ENCODE peak calls at places on chromosomes 1 and 21, in five cellular contexts. U is GM12865, I is testis, F is AG04450, Z is heart left ventricle. B is an unnamed sample.

GRCh38 chr1:212040629-212041028 is 5.1 kb downstream of the DTL start:
- DNase-seq in U (no peak), I (no peak), F (no peak), Z (no peak), B (no peak)

GRCh38 chr1:230674581-230674980 is 32.3 kb downstream of the COG2 start:
- DNase-seq in U (no peak), I (no peak), F (no peak), Z (no peak), B (no peak)

GRCh38 chr1:159868766-159869165 is 6.3 kb upstream of the VSIG8 start:
- DNase-seq in U (no peak), I (no peak), F (no peak), Z (no peak), B (no peak)

GRCh38 chr1:224894915-224895314 is 34.6 kb upstream of the DNAH14 start:
- DNase-seq in U (peak), I (no peak), F (peak), Z (no peak), B (no peak)

GRCh38 chr1:182229451-182229850 is 162.1 kb downstream of the GLUL start:
- DNase-seq in U (no peak), I (no peak), F (no peak), Z (no peak), B (no peak)

GRCh38 chr1:232543194-232543593 is 86.7 kb downstream of the SIPA1L2 start:
- DNase-seq in U (no peak), I (no peak), F (no peak), Z (no peak), B (no peak)

GRCh38 chr1:43442756-43443155 is 11.0 kb downstream of the HYI start:
- DNase-seq in U (no peak), I (no peak), F (no peak), Z (no peak), B (no peak)

GRCh38 chr21:29018540-29018939 is 609 bp downstream of the RWDD2B start:
- DNase-seq in U (no peak), I (no peak), F (no peak), Z (no peak), B (no peak)

GRCh38 chr1:164777518-164777917 is 218.5 kb downstream of the PBX1 start:
- DNase-seq in U (no peak), I (no peak), F (no peak), Z (no peak), B (no peak)

GRCh38 chr1:205072881-205073280 is 11.4 kb downstream of the TMEM81 start:
- DNase-seq in U (no peak), I (no peak), F (no peak), Z (no peak), B (no peak)

GRCh38 chr1:119276558-119276957 is 92.0 kb upstream of the HAO2 start:
- DNase-seq in U (peak), I (no peak), F (no peak), Z (no peak), B (no peak)

GRCh38 chr1:55107989-55108388 is 68.6 kb downstream of the PCSK9 start:
- DNase-seq in U (no peak), I (no peak), F (no peak), Z (no peak), B (no peak)

GRCh38 chr1:4969556-4970129 is 315.2 kb downstream of the AJAP1 start:
- DNase-seq in U (no peak), I (no peak), F (no peak), Z (no peak), B (no peak)

GRCh38 chr1:113409363-113409762 is 19.0 kb downstream of the MAGI3 start:
- DNase-seq in U (no peak), I (no peak), F (no peak), Z (no peak), B (no peak)

GRCh38 chr1:41802532-41803501 is 115.9 kb downstream of the HIVEP3 start:
- DNase-seq in U (peak), I (peak), F (no peak), Z (peak), B (no peak)

GRCh38 chr1:20376171-20376570 is 85.5 kb downstream of the VWA5B1 start:
- DNase-seq in U (no peak), I (no peak), F (no peak), Z (no peak), B (no peak)

GRCh38 chr1:62131093-62131725 is 63.4 kb upstream of the L1TD1 start:
- DNase-seq in U (peak), I (peak), F (peak), Z (peak), B (peak)

GRCh38 chr1:168100315-168101002 is 36.3 kb downstream of the GPR161 start:
- DNase-seq in U (no peak), I (no peak), F (no peak), Z (no peak), B (no peak)

GRCh38 chr1:220748091-220748934 is at the start of gene MTARC2:
- DNase-seq in U (peak), I (peak), F (peak), Z (peak), B (peak)

GRCh38 chr1:169109561-169110134 is 3.2 kb downstream of the ATP1B1 start:
- DNase-seq in U (no peak), I (peak), F (peak), Z (peak), B (no peak)

GRCh38 chr1:53621144-53621543 is 117.8 kb downstream of the GLIS1 start:
- DNase-seq in U (no peak), I (no peak), F (no peak), Z (no peak), B (no peak)

GRCh38 chr1:206429421-206429820 is 40.9 kb upstream of the IKBKE start:
- DNase-seq in U (no peak), I (no peak), F (no peak), Z (no peak), B (no peak)

GRCh38 chr1:39159224-39160036 is 45.1 kb upstream of the MACF1 start:
- DNase-seq in U (no peak), I (no peak), F (no peak), Z (no peak), B (no peak)

GRCh38 chr1:181503130-181503810 is 20.0 kb downstream of the CACNA1E start:
- DNase-seq in U (no peak), I (no peak), F (no peak), Z (peak), B (no peak)

GRCh38 chr1:41367102-41367537 is 5.9 kb downstream of the FOXO6 start:
- DNase-seq in U (no peak), I (no peak), F (no peak), Z (no peak), B (no peak)

GRCh38 chr1:207935166-207935583 is 24.2 kb upstream of the CD34 start:
- DNase-seq in U (peak), I (no peak), F (no peak), Z (no peak), B (no peak)

GRCh38 chr1:117173711-117174110 is 37.0 kb downstream of the VTCN1 start:
- DNase-seq in U (no peak), I (no peak), F (no peak), Z (no peak), B (no peak)

GRCh38 chr1:108817016-108817415 is 39.9 kb downstream of the AKNAD1 start:
- DNase-seq in U (peak), I (peak), F (no peak), Z (peak), B (peak)

GRCh38 chr1:11725616-11726015 is 10.3 kb upstream of the AGTRAP start:
- DNase-seq in U (no peak), I (no peak), F (no peak), Z (no peak), B (no peak)

DNA sequence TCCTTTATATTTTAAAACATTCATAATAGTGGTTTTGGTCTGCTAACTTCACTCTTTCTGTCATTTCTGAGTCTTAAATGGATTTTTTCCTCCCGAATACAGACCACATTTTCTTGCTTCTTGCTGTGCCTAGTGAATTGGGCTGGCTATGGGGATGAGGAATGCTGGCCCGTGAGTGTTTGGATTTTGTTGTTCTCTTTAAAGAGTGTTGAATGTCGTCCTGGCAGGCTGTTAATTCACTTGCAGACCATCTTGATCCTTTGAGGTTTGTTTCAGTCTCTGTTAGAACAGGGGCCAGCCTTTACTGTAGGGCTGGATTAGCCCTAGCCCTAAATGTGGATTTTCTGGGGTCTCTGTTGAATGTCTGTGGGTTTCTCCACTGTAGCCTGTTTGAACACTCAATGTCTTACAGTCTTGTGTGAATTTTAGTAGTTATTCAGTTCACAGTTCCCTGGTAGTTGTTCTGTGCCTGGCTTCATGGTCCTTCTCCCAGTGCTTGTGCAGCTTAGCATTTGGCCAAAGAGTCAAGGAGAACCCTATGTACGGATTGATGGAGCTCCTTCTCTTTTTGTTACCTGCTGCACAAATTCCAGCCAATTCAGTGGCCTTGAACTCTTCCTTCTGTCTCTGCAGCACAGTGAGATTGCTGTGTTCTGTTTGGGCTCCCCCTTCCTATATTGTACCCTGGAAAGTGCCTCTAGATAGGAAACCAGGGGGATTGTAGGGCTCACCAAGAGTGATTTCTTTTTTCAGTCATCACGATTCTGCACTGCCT is 95.7 kb downstream of the DYRK1A start:
- DNase-seq in U (no peak), I (no peak), F (no peak), Z (no peak), B (no peak)
- H3K4me3 ChIP-seq in U (no peak), I (no peak), F (no peak), Z (no peak), B (no peak)

DNA sequence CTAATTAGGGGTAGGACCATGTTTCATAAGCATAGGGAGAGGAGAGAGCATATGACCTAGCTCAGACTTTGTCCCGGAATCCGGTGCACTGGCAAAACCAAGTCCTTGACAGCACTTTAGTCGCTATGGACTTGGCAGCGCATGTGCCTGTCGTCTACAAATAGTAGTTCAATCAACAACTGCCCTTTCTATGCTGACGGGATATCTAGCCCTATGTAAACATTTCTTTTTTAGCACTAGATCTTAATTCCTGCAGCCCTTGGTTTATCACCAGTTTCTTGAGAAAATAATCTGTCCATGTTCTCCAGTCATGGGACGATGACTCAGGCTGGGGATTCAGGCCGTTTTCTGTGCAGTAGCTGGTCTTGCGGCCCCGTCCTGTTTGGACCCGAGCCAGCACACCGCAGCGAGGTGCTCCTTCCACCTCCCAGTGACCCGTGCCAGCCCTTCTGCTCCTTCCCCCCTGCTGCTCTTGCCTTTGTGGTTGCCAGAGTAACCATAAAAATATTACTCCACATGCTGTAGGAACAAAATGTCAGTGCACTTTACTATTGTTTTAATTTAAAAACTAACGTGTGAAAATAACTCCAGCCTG is 8.6 kb upstream of the MT1HL1 start:
- DNase-seq in U (no peak), I (no peak), F (no peak), Z (peak), B (no peak)
- H3K4me3 ChIP-seq in U (no peak), I (no peak), F (no peak), Z (no peak), B (no peak)

GRCh38 chr1:67174716-67175284 is 8.5 kb downstream of the IL23R start:
- DNase-seq in U (peak), I (no peak), F (no peak), Z (no peak), B (no peak)
- H3K4me3 ChIP-seq in U (no peak), I (no peak), F (no peak), Z (no peak), B (no peak)

DNA sequence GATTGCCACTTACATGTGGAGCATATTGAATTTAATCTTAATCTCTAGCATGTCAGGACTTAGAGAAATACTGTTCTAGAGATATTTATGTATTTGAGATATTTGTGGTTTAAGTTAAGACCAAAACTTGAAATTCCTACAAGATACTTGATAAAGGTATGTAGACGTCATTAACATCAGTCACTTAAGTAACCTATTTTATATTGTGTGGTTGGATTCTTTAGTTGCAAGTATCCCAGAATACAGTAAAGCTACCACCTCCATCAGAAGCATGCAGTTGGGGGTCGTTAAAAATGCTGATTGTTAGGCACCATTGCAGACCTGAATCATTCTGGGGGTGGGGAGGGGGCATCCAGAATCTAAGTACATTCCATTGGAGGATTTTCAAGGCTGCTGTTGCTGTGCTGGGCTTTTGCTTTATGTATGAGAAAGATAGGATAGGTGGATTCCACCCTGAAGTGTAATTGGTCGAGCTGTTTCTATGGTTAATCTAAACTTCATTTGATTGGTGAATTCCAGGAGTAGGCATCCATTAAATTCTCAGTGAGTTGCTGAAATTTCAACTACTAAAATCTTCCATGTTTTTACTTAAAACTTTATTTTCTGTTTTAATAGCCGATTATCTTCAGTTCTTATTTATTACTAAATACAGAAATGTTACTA is 4.0 kb downstream of the H3-3A start:
- DNase-seq in U (no peak), I (no peak), F (no peak), Z (no peak), B (no peak)
- H3K4me3 ChIP-seq in U (no peak), I (no peak), F (no peak), Z (no peak), B (no peak)

GRCh38 chr1:198674009-198674408 is 35.2 kb downstream of the PTPRC start:
- DNase-seq in U (no peak), I (no peak), F (no peak), Z (no peak), B (no peak)
- H3K4me3 ChIP-seq in U (no peak), I (no peak), F (no peak), Z (no peak), B (no peak)

DNA sequence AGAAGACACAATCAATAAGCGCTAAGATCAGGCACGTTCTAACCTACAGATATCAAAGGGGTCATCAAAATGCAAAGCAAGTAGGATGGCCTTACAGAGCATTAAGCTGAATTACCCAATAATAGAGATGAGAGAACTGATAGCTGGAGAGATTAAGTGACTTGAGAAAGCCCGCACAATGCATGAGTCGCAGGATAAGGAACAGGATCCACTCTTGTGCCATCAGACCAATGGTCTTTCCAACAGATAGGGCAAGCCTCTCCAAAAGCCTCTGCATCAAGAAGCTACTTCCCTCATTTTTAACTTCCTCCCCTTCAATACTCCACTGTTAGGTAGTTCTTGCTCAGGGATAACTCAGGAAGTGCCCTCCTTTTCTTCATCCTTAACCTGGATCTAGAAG is 2.6 kb downstream of the CHML start:
- DNase-seq in U (no peak), I (no peak), F (no peak), Z (no peak), B (no peak)
- H3K4me3 ChIP-seq in U (no peak), I (no peak), F (peak), Z (no peak), B (peak)

GRCh38 chr1:240170245-240170644 is 78.6 kb downstream of the FMN2 start:
- DNase-seq in U (no peak), I (no peak), F (no peak), Z (no peak), B (no peak)

GRCh38 chr1:240171907-240172306 is 80.2 kb downstream of the FMN2 start:
- DNase-seq in U (no peak), I (no peak), F (no peak), Z (no peak), B (no peak)

GRCh38 chr1:240170806-240171205 is 79.1 kb downstream of the FMN2 start:
- DNase-seq in U (no peak), I (peak), F (no peak), Z (no peak), B (no peak)

GRCh38 chr1:240164742-240165141 is 73.1 kb downstream of the FMN2 start:
- DNase-seq in U (no peak), I (no peak), F (no peak), Z (no peak), B (no peak)

DNA sequence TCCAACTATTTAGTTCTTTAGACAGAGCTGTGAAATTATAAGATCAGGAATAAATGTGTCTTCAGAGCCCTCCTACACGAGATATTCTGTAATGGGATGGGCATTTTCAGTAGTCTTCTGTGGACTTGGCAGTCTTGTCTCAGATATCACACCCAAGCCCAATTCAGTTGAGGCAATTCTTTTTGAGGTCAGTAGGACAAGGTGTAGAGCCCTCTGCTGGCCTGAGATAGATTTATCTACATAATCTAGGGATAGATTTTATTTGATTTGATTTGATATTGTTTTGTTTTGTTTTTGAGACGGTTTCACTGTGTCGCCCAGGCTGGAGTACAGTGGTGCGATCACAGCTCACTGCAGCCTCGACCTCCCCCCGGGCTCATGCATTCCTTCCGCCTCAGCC is 77.5 kb downstream of the FMN2 start:
- DNase-seq in U (no peak), I (no peak), F (no peak), Z (no peak), B (no peak)
- H3K4me3 ChIP-seq in U (no peak), I (no peak), F (no peak), Z (no peak), B (no peak)

GRCh38 chr1:150807674-150808073 is 386 bp downstream of the CTSK start:
- DNase-seq in U (no peak), I (no peak), F (no peak), Z (no peak), B (no peak)

GRCh38 chr1:150808134-150808533 is at the start of gene CTSK:
- DNase-seq in U (no peak), I (peak), F (no peak), Z (no peak), B (no peak)

GRCh38 chr1:150807257-150807637 is 813 bp downstream of the CTSK start:
- DNase-seq in U (no peak), I (no peak), F (no peak), Z (no peak), B (no peak)

GRCh38 chr1:150809651-150810050 is 1.6 kb upstream of the CTSK start:
- DNase-seq in U (no peak), I (no peak), F (no peak), Z (no peak), B (peak)

DNA sequence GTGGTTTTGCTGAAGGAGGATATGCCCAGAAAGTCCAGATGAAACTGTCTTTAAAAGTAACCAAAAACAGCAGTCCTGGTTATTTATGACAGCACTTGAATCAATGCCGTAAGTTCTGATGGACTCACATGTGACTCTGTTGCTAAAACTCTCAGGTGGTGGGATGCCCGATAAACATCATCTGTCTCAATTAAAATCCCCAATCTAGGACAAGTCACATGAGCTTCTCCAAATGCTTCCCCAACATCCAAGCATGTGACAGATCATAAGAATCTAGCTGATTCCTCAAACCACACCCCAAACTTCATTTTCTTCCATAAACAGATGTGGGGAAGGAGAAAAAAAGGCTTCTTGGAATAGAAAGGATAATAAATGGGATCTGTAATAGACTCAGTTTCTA is 791 bp upstream of the CTSK start:
- DNase-seq in U (no peak), I (no peak), F (no peak), Z (no peak), B (no peak)
- H3K4me3 ChIP-seq in U (no peak), I (no peak), F (no peak), Z (no peak), B (no peak)

B was measured in skeletal muscle cell.